ENCODE peak calls at places on chromosomes 5 and 9, in five cellular contexts. U is Caki2; Z is WTC11; G is CD4-positive, CD25-positive, alpha-beta regulatory T cell; D is stimulated activated CD4-positive, alpha-beta T cell treated with anti-CD3 and anti-CD28 coated beads, TNF-alpha, amount 100 ng/mL, for 4 hours. N is an unnamed sample.

GRCh38 chr9:78763424-78763823 is 466.5 kb downstream of the PSAT1 start:
- DNase-seq in U (no peak), Z (no peak), G (no peak), D (no peak), N (no peak)

GRCh38 chr5:107514305-107514704 is 156.4 kb downstream of the EFNA5 start:
- DNase-seq in U (peak; percentile 22), Z (no peak), G (no peak), D (no peak), N (no peak)

GRCh38 chr5:83133797-83134196 is 56.5 kb downstream of the XRCC4 start:
- DNase-seq in U (no peak), Z (peak; percentile 26), G (no peak), D (no peak), N (no peak)

GRCh38 chr5:83967417-83967816 is 246.8 kb upstream of the HAPLN1 start:
- DNase-seq in U (no peak), Z (no peak), G (no peak), D (no peak), N (no peak)

GRCh38 chr9:33791117-33791516 is 4.2 kb upstream of the PRSS3 start:
- DNase-seq in U (peak; percentile 15), Z (no peak), G (no peak), D (no peak), N (no peak)

GRCh38 chr5:136910625-136911024 is 545.3 kb upstream of the TRPC7 start:
- DNase-seq in U (no peak), Z (no peak), G (no peak), D (no peak), N (no peak)

GRCh38 chr9:72041775-72042194 is 18.6 kb downstream of the C9orf57 start:
- DNase-seq in U (peak; percentile 96), Z (no peak), G (no peak), D (no peak), N (peak; percentile 42)

GRCh38 chr9:122263699-122264349 is 816 bp downstream of the RBM18 start:
- DNase-seq in U (no peak), Z (no peak), G (no peak), D (no peak), N (no peak)

GRCh38 chr5:37840036-37840909 is at the start of gene GDNF:
- DNase-seq in U (peak; percentile 33), Z (peak; percentile 65), G (no peak), D (no peak), N (no peak)

GRCh38 chr9:131197160-131197911 is 72.0 kb downstream of the NUP214 start:
- DNase-seq in U (no peak), Z (no peak), G (no peak), D (no peak), N (no peak)

GRCh38 chr9:134371731-134372130 is 45.5 kb downstream of the RXRA start:
- DNase-seq in U (no peak), Z (no peak), G (no peak), D (no peak), N (no peak)

GRCh38 chr5:137921931-137922330 is 32.7 kb downstream of the PKD2L2 start:
- DNase-seq in U (peak; percentile 8), Z (no peak), G (no peak), D (no peak), N (no peak)

GRCh38 chr5:98096155-98096554 is 677.3 kb upstream of the RGMB start:
- DNase-seq in U (no peak), Z (no peak), G (no peak), D (no peak), N (peak; percentile 65)

GRCh38 chr5:147822686-147823491 is 8.6 kb downstream of the SPINK1 start:
- DNase-seq in U (peak; percentile 39), Z (peak; percentile 19), G (peak; percentile 28), D (no peak), N (peak; percentile 31)

GRCh38 chr5:76704131-76704663 is 11.7 kb upstream of the F2R start:
- DNase-seq in U (no peak), Z (no peak), G (no peak), D (no peak), N (no peak)

GRCh38 chr5:14144586-14145355 is 1.6 kb downstream of the TRIO start:
- DNase-seq in U (peak; percentile 51), Z (peak; percentile 60), G (peak; percentile 43), D (peak; percentile 10), N (no peak)

GRCh38 chr9:98993570-98993945 is 49.9 kb downstream of the COL15A1 start:
- DNase-seq in U (peak; percentile 40), Z (no peak), G (no peak), D (no peak), N (no peak)

GRCh38 chr9:85483214-85483613 is 258.5 kb downstream of the AGTPBP1 start:
- DNase-seq in U (no peak), Z (no peak), G (no peak), D (no peak), N (no peak)

GRCh38 chr5:77662615-77663014 is 24.1 kb upstream of the OTP start:
- DNase-seq in U (no peak), Z (no peak), G (no peak), D (no peak), N (no peak)